ENCODE peak calls at places on chromosomes 1 and 21, in seven cellular contexts. One of them, this sample, is unnamed.

GRCh38 chr1:215484111-215484914 is 82.8 kb upstream of the KCTD3 start:
- DNase-seq in endothelial cell of umbilical vein: no peak
- DNase-seq in breast epithelium: no peak
- DNase-seq in uterus: no peak
- DNase-seq in ovary: no peak
- DNase-seq in A549: no peak
- DNase-seq in GM12878: no peak
- DNase-seq in this sample: no peak

GRCh38 chr1:72221811-72222210 is 60.5 kb downstream of the NEGR1 start:
- DNase-seq in breast epithelium: no peak
- DNase-seq in endothelial cell of umbilical vein: no peak
- DNase-seq in A549: no peak
- DNase-seq in ovary: no peak
- DNase-seq in GM12878: no peak
- DNase-seq in uterus: no peak
- DNase-seq in this sample: no peak

GRCh38 chr1:212981025-212981495 is 30.7 kb downstream of the VASH2 start:
- DNase-seq in ovary: no peak
- DNase-seq in uterus: no peak
- DNase-seq in breast epithelium: peak; percentile 75
- DNase-seq in endothelial cell of umbilical vein: no peak
- DNase-seq in A549: peak; percentile 40
- DNase-seq in GM12878: no peak
- DNase-seq in this sample: no peak

GRCh38 chr1:63124666-63125191 is 197.6 kb upstream of the FOXD3 start:
- DNase-seq in GM12878: peak; percentile 34
- DNase-seq in endothelial cell of umbilical vein: peak; percentile 78
- DNase-seq in uterus: no peak
- DNase-seq in A549: no peak
- DNase-seq in breast epithelium: no peak
- DNase-seq in ovary: no peak
- DNase-seq in this sample: no peak

GRCh38 chr1:19645544-19646252 is 1.6 kb downstream of the NBL1 start:
- DNase-seq in A549: no peak
- DNase-seq in breast epithelium: no peak
- DNase-seq in ovary: peak; percentile 68
- DNase-seq in endothelial cell of umbilical vein: peak; percentile 34
- DNase-seq in GM12878: no peak
- DNase-seq in uterus: no peak
- DNase-seq in this sample: peak; percentile 34

GRCh38 chr1:66137235-66137634 is 344.5 kb downstream of the PDE4B start:
- DNase-seq in A549: no peak
- DNase-seq in breast epithelium: no peak
- DNase-seq in GM12878: no peak
- DNase-seq in ovary: no peak
- DNase-seq in uterus: no peak
- DNase-seq in endothelial cell of umbilical vein: no peak
- DNase-seq in this sample: no peak

GRCh38 chr21:42513151-42513984 is at the start of gene SLC37A1:
- DNase-seq in GM12878: no peak
- DNase-seq in endothelial cell of umbilical vein: no peak
- DNase-seq in breast epithelium: no peak
- DNase-seq in uterus: no peak
- DNase-seq in ovary: no peak
- DNase-seq in A549: peak; percentile 6
- DNase-seq in this sample: no peak

GRCh38 chr1:178521241-178521640 is 8.3 kb downstream of the TEX35 start:
- DNase-seq in GM12878: no peak
- DNase-seq in ovary: no peak
- DNase-seq in endothelial cell of umbilical vein: no peak
- DNase-seq in A549: no peak
- DNase-seq in uterus: no peak
- DNase-seq in breast epithelium: peak; percentile 20
- DNase-seq in this sample: no peak

GRCh38 chr1:39652105-39652504 is 12.7 kb upstream of the HEYL start:
- DNase-seq in GM12878: no peak
- DNase-seq in endothelial cell of umbilical vein: no peak
- DNase-seq in uterus: no peak
- DNase-seq in ovary: no peak
- DNase-seq in A549: no peak
- DNase-seq in breast epithelium: no peak
- DNase-seq in this sample: no peak

GRCh38 chr21:39582749-39583148 is 30.0 kb upstream of the B3GALT5 start:
- DNase-seq in A549: no peak
- DNase-seq in GM12878: no peak
- DNase-seq in breast epithelium: no peak
- DNase-seq in uterus: no peak
- DNase-seq in endothelial cell of umbilical vein: no peak
- DNase-seq in ovary: no peak
- DNase-seq in this sample: no peak

GRCh38 chr1:11934295-11935039 is at the start of gene PLOD1:
- DNase-seq in GM12878: peak; percentile 65
- DNase-seq in uterus: peak; percentile 91
- DNase-seq in ovary: peak; percentile 86
- DNase-seq in breast epithelium: peak; percentile 78
- DNase-seq in A549: peak; percentile 83
- DNase-seq in endothelial cell of umbilical vein: peak; percentile 91
- DNase-seq in this sample: peak; percentile 92
- TF ChIP-seq POLR2A in GM12878: peak; percentile 85
- TF ChIP-seq POLR2A in uterus: peak; percentile 74
- TF ChIP-seq POLR2A in ovary: no peak
- TF ChIP-seq POLR2A in breast epithelium: no peak
- TF ChIP-seq POLR2A in A549: peak; percentile 85
- TF ChIP-seq POLR2A in endothelial cell of umbilical vein: peak; percentile 89
- TF ChIP-seq POLR2A in this sample: peak; percentile 47

GRCh38 chr1:31924839-31925238 is 13.3 kb downstream of the PTP4A2 start:
- DNase-seq in GM12878: no peak
- DNase-seq in ovary: no peak
- DNase-seq in uterus: no peak
- DNase-seq in breast epithelium: no peak
- DNase-seq in A549: no peak
- DNase-seq in endothelial cell of umbilical vein: peak; percentile 59
- DNase-seq in this sample: no peak

GRCh38 chr1:31926252-31926651 is 11.9 kb downstream of the PTP4A2 start:
- DNase-seq in uterus: no peak
- DNase-seq in A549: no peak
- DNase-seq in GM12878: no peak
- DNase-seq in ovary: no peak
- DNase-seq in endothelial cell of umbilical vein: no peak
- DNase-seq in breast epithelium: no peak
- DNase-seq in this sample: no peak

GRCh38 chr1:31926846-31927660 is 11.1 kb downstream of the PTP4A2 start:
- DNase-seq in GM12878: no peak
- DNase-seq in A549: no peak
- DNase-seq in ovary: no peak
- DNase-seq in uterus: no peak
- DNase-seq in endothelial cell of umbilical vein: no peak
- DNase-seq in breast epithelium: no peak
- DNase-seq in this sample: no peak

GRCh38 chr1:31920986-31921385 is 17.2 kb downstream of the PTP4A2 start:
- DNase-seq in GM12878: no peak
- DNase-seq in endothelial cell of umbilical vein: no peak
- DNase-seq in A549: peak; percentile 25
- DNase-seq in uterus: no peak
- DNase-seq in breast epithelium: no peak
- DNase-seq in ovary: no peak
- DNase-seq in this sample: no peak

DNA sequence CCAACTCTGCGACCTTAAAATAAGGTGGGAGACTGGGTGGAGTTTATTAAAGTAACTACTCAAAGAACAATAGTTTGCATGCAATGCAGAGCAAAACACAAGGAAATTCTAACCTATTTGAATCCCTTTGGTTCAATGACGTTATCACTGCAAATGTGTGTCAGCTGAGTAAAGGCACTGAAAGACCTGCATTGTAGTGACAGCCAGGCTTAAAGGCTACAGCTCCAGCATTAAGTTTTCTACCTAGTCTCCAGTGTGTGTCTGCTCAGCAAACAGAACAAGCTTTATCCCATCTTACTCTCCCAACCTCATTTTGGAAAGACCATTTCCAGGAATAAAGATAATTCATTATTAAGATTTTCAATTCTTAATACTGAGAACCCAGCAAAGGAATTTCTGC is 14.3 kb downstream of the PTP4A2 start:
- DNase-seq in breast epithelium: no peak
- DNase-seq in A549: no peak
- DNase-seq in GM12878: no peak
- DNase-seq in ovary: no peak
- DNase-seq in uterus: no peak
- DNase-seq in endothelial cell of umbilical vein: no peak
- DNase-seq in this sample: no peak
- H3K4me1 ChIP-seq in breast epithelium: no peaks in the 10 kb centered on the region
- H3K4me1 ChIP-seq in A549: peaks cover 79% of the 10 kb centered on the region
- H3K4me1 ChIP-seq in GM12878: peaks cover 19% of the 10 kb centered on the region
- H3K4me1 ChIP-seq in ovary: peaks cover 19% of the 10 kb centered on the region
- H3K4me1 ChIP-seq in uterus: peaks cover 16% of the 10 kb centered on the region
- H3K4me1 ChIP-seq in endothelial cell of umbilical vein: peaks cover 29% of the 10 kb centered on the region
- H3K4me1 ChIP-seq in this sample: peaks cover 63% of the 10 kb centered on the region

DNA sequence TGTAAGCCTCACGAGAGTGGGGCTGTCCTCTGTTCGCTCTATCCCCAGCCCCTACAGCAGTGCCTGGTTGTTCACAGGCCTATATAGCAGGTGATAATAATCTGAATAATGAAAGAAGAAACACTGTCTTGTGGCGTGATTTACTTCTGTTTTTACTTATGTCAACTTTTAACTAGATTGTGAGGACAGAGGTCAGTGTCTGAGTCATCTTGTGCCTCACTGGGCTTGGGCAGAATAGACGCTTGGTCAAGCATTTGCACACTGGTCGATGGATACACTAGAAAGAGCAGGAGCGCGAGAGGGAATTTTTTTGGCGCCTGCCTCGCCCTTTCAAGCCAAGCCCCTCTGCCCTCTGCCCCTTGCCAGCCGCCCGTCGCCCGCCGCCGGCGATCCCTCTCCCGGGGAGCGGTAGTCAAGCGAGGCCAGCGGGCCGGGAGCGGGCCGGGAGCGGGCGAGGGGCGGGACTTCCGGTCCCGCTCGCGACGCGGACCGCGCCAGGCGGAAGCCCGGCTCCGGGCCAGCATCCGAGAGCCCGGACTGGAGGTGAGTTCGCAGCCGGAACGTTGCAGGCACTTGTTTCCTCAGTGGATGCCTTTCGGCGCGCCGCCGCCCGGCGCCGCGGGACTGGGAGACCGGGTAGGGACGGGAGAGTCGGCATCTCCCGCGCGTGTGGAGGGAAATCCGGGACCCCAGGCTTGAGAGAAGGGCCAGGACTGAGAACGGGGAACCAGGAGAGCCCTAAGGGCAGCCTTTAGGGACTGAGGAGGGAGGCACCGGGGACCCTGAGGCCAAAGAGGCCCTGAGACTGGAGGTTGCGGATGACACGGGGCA is at the start of gene DISP1:
- DNase-seq in ovary: peak; percentile 85
- DNase-seq in uterus: peak; percentile 84
- DNase-seq in GM12878: peak; percentile 35
- DNase-seq in breast epithelium: peak; percentile 69
- DNase-seq in endothelial cell of umbilical vein: peak; percentile 65
- DNase-seq in A549: peak; percentile 80
- DNase-seq in this sample: peak; percentile 86
- TF ChIP-seq POLR2A in ovary: peak; percentile 37
- TF ChIP-seq POLR2A in uterus: peak; percentile 59
- TF ChIP-seq POLR2A in GM12878: peak; percentile 83
- TF ChIP-seq POLR2A in breast epithelium: no peak
- TF ChIP-seq POLR2A in endothelial cell of umbilical vein: peak; percentile 44
- TF ChIP-seq POLR2A in A549: peak; percentile 85
- TF ChIP-seq POLR2A in this sample: peak; percentile 66

GRCh38 chr1:217910205-217910604 is 279.1 kb downstream of the SPATA17 start:
- DNase-seq in endothelial cell of umbilical vein: no peak
- DNase-seq in A549: no peak
- DNase-seq in ovary: no peak
- DNase-seq in breast epithelium: no peak
- DNase-seq in GM12878: no peak
- DNase-seq in uterus: no peak
- DNase-seq in this sample: no peak
- H3K4me1 ChIP-seq in endothelial cell of umbilical vein: no peaks in the 10 kb centered on the region
- H3K4me1 ChIP-seq in A549: no peaks in the 10 kb centered on the region
- H3K4me1 ChIP-seq in ovary: no peaks in the 10 kb centered on the region
- H3K4me1 ChIP-seq in breast epithelium: no peaks in the 10 kb centered on the region
- H3K4me1 ChIP-seq in GM12878: no peaks in the 10 kb centered on the region
- H3K4me1 ChIP-seq in uterus: no peaks in the 10 kb centered on the region
- H3K4me1 ChIP-seq in this sample: no peaks in the 10 kb centered on the region

GRCh38 chr1:23529146-23530088 is 1.6 kb downstream of the E2F2 start:
- DNase-seq in ovary: no peak
- DNase-seq in uterus: no peak
- DNase-seq in GM12878: no peak
- DNase-seq in endothelial cell of umbilical vein: no peak
- DNase-seq in A549: peak; percentile 28
- DNase-seq in breast epithelium: no peak
- DNase-seq in this sample: peak; percentile 66
- TF ChIP-seq POLR2A in ovary: no peak
- TF ChIP-seq POLR2A in uterus: no peak
- TF ChIP-seq POLR2A in GM12878: no peak
- TF ChIP-seq POLR2A in endothelial cell of umbilical vein: no peak
- TF ChIP-seq POLR2A in A549: no peak
- TF ChIP-seq POLR2A in breast epithelium: no peak
- TF ChIP-seq POLR2A in this sample: peak; percentile 34